ENCODE peak calls at places on chromosomes 6 and 20, in eight cellular contexts. One of them, this sample, is unnamed.

GRCh38 chr6:2977799-2978558 is 6.6 kb upstream of the SERPINB6 start:
- DNase-seq in LoVo: no peak
- DNase-seq in effector memory CD8-positive, alpha-beta T cell: no peak
- DNase-seq in stimulated activated CD4-positive, alpha-beta T cell treated with anti-CD3 and anti-CD28 coated beads, Interleukin-1b, Interleukin-23, amount 100 ng/mL, for 24 hours: no peak
- DNase-seq in C1 segment of cervical spinal cord: no peak
- DNase-seq in body of pancreas: no peak
- DNase-seq in progenitor cell of endocrine pancreas: no peak
- DNase-seq in mesendoderm: no peak
- DNase-seq in this sample: no peak

GRCh38 chr6:147033267-147033666 is 170.9 kb upstream of the STXBP5 start:
- DNase-seq in LoVo: no peak
- DNase-seq in effector memory CD8-positive, alpha-beta T cell: no peak
- DNase-seq in stimulated activated CD4-positive, alpha-beta T cell treated with anti-CD3 and anti-CD28 coated beads, Interleukin-1b, Interleukin-23, amount 100 ng/mL, for 24 hours: no peak
- DNase-seq in C1 segment of cervical spinal cord: no peak
- DNase-seq in body of pancreas: no peak
- DNase-seq in progenitor cell of endocrine pancreas: no peak
- DNase-seq in mesendoderm: peak
- DNase-seq in this sample: peak

GRCh38 chr6:79413562-79414002 is 123.6 kb downstream of the LCA5 start:
- DNase-seq in LoVo: peak
- DNase-seq in effector memory CD8-positive, alpha-beta T cell: no peak
- DNase-seq in stimulated activated CD4-positive, alpha-beta T cell treated with anti-CD3 and anti-CD28 coated beads, Interleukin-1b, Interleukin-23, amount 100 ng/mL, for 24 hours: no peak
- DNase-seq in C1 segment of cervical spinal cord: no peak
- DNase-seq in body of pancreas: no peak
- DNase-seq in progenitor cell of endocrine pancreas: no peak
- DNase-seq in mesendoderm: peak
- DNase-seq in this sample: no peak

GRCh38 chr20:59402697-59403096 is 102.3 kb downstream of the EDN3 start:
- DNase-seq in LoVo: no peak
- DNase-seq in effector memory CD8-positive, alpha-beta T cell: no peak
- DNase-seq in stimulated activated CD4-positive, alpha-beta T cell treated with anti-CD3 and anti-CD28 coated beads, Interleukin-1b, Interleukin-23, amount 100 ng/mL, for 24 hours: no peak
- DNase-seq in C1 segment of cervical spinal cord: no peak
- DNase-seq in body of pancreas: peak
- DNase-seq in progenitor cell of endocrine pancreas: no peak
- DNase-seq in mesendoderm: peak
- DNase-seq in this sample: no peak

GRCh38 chr6:85394853-85395538 is 54.9 kb upstream of the NT5E start:
- DNase-seq in LoVo: no peak
- DNase-seq in effector memory CD8-positive, alpha-beta T cell: no peak
- DNase-seq in stimulated activated CD4-positive, alpha-beta T cell treated with anti-CD3 and anti-CD28 coated beads, Interleukin-1b, Interleukin-23, amount 100 ng/mL, for 24 hours: no peak
- DNase-seq in C1 segment of cervical spinal cord: no peak
- DNase-seq in body of pancreas: no peak
- DNase-seq in progenitor cell of endocrine pancreas: no peak
- DNase-seq in mesendoderm: no peak
- DNase-seq in this sample: no peak

GRCh38 chr20:45783656-45784294 is 7.9 kb downstream of the WFDC3 start:
- DNase-seq in LoVo: no peak
- DNase-seq in effector memory CD8-positive, alpha-beta T cell: no peak
- DNase-seq in stimulated activated CD4-positive, alpha-beta T cell treated with anti-CD3 and anti-CD28 coated beads, Interleukin-1b, Interleukin-23, amount 100 ng/mL, for 24 hours: no peak
- DNase-seq in C1 segment of cervical spinal cord: no peak
- DNase-seq in body of pancreas: peak
- DNase-seq in progenitor cell of endocrine pancreas: no peak
- DNase-seq in mesendoderm: no peak
- DNase-seq in this sample: peak

GRCh38 chr6:170368544-170368943 is 62.0 kb downstream of the FAM120B start:
- DNase-seq in LoVo: no peak
- DNase-seq in effector memory CD8-positive, alpha-beta T cell: no peak
- DNase-seq in stimulated activated CD4-positive, alpha-beta T cell treated with anti-CD3 and anti-CD28 coated beads, Interleukin-1b, Interleukin-23, amount 100 ng/mL, for 24 hours: no peak
- DNase-seq in C1 segment of cervical spinal cord: no peak
- DNase-seq in body of pancreas: no peak
- DNase-seq in progenitor cell of endocrine pancreas: no peak
- DNase-seq in mesendoderm: no peak
- DNase-seq in this sample: no peak

GRCh38 chr6:123418101-123418500 is 218.6 kb downstream of the TRDN start:
- DNase-seq in LoVo: no peak
- DNase-seq in effector memory CD8-positive, alpha-beta T cell: no peak
- DNase-seq in stimulated activated CD4-positive, alpha-beta T cell treated with anti-CD3 and anti-CD28 coated beads, Interleukin-1b, Interleukin-23, amount 100 ng/mL, for 24 hours: no peak
- DNase-seq in C1 segment of cervical spinal cord: no peak
- DNase-seq in body of pancreas: no peak
- DNase-seq in progenitor cell of endocrine pancreas: no peak
- DNase-seq in mesendoderm: no peak
- DNase-seq in this sample: no peak

GRCh38 chr6:161188547-161189465 is 85.1 kb downstream of the AGPAT4 start:
- DNase-seq in LoVo: no peak
- DNase-seq in effector memory CD8-positive, alpha-beta T cell: no peak
- DNase-seq in stimulated activated CD4-positive, alpha-beta T cell treated with anti-CD3 and anti-CD28 coated beads, Interleukin-1b, Interleukin-23, amount 100 ng/mL, for 24 hours: no peak
- DNase-seq in C1 segment of cervical spinal cord: no peak
- DNase-seq in body of pancreas: no peak
- DNase-seq in progenitor cell of endocrine pancreas: no peak
- DNase-seq in mesendoderm: no peak
- DNase-seq in this sample: no peak

GRCh38 chr6:91299544-91300491 is 712.9 kb upstream of the MAP3K7 start:
- DNase-seq in LoVo: no peak
- DNase-seq in effector memory CD8-positive, alpha-beta T cell: no peak
- DNase-seq in stimulated activated CD4-positive, alpha-beta T cell treated with anti-CD3 and anti-CD28 coated beads, Interleukin-1b, Interleukin-23, amount 100 ng/mL, for 24 hours: no peak
- DNase-seq in C1 segment of cervical spinal cord: no peak
- DNase-seq in body of pancreas: no peak
- DNase-seq in progenitor cell of endocrine pancreas: no peak
- DNase-seq in mesendoderm: peak
- DNase-seq in this sample: peak

GRCh38 chr6:34912715-34913464 is 23.8 kb downstream of the ANKS1A start:
- DNase-seq in LoVo: no peak
- DNase-seq in effector memory CD8-positive, alpha-beta T cell: no peak
- DNase-seq in stimulated activated CD4-positive, alpha-beta T cell treated with anti-CD3 and anti-CD28 coated beads, Interleukin-1b, Interleukin-23, amount 100 ng/mL, for 24 hours: peak
- DNase-seq in C1 segment of cervical spinal cord: no peak
- DNase-seq in body of pancreas: no peak
- DNase-seq in progenitor cell of endocrine pancreas: no peak
- DNase-seq in mesendoderm: no peak
- DNase-seq in this sample: no peak

GRCh38 chr6:148934534-148934933 is 187.7 kb downstream of the UST start:
- DNase-seq in LoVo: no peak
- DNase-seq in effector memory CD8-positive, alpha-beta T cell: no peak
- DNase-seq in stimulated activated CD4-positive, alpha-beta T cell treated with anti-CD3 and anti-CD28 coated beads, Interleukin-1b, Interleukin-23, amount 100 ng/mL, for 24 hours: no peak
- DNase-seq in C1 segment of cervical spinal cord: no peak
- DNase-seq in body of pancreas: peak
- DNase-seq in progenitor cell of endocrine pancreas: no peak
- DNase-seq in mesendoderm: no peak
- DNase-seq in this sample: no peak

GRCh38 chr6:41672816-41673703 is 34.8 kb downstream of the MDFI start:
- DNase-seq in LoVo: no peak
- DNase-seq in effector memory CD8-positive, alpha-beta T cell: no peak
- DNase-seq in stimulated activated CD4-positive, alpha-beta T cell treated with anti-CD3 and anti-CD28 coated beads, Interleukin-1b, Interleukin-23, amount 100 ng/mL, for 24 hours: no peak
- DNase-seq in C1 segment of cervical spinal cord: no peak
- DNase-seq in body of pancreas: no peak
- DNase-seq in progenitor cell of endocrine pancreas: no peak
- DNase-seq in mesendoderm: no peak
- DNase-seq in this sample: no peak

GRCh38 chr6:33235221-33235634 is 26.9 kb downstream of the RING1 start:
- DNase-seq in LoVo: no peak
- DNase-seq in effector memory CD8-positive, alpha-beta T cell: no peak
- DNase-seq in stimulated activated CD4-positive, alpha-beta T cell treated with anti-CD3 and anti-CD28 coated beads, Interleukin-1b, Interleukin-23, amount 100 ng/mL, for 24 hours: no peak
- DNase-seq in C1 segment of cervical spinal cord: no peak
- DNase-seq in body of pancreas: no peak
- DNase-seq in progenitor cell of endocrine pancreas: no peak
- DNase-seq in mesendoderm: peak
- DNase-seq in this sample: peak

GRCh38 chr6:7910298-7910653 is 312 bp downstream of the TXNDC5 start:
- DNase-seq in LoVo: no peak
- DNase-seq in effector memory CD8-positive, alpha-beta T cell: no peak
- DNase-seq in stimulated activated CD4-positive, alpha-beta T cell treated with anti-CD3 and anti-CD28 coated beads, Interleukin-1b, Interleukin-23, amount 100 ng/mL, for 24 hours: no peak
- DNase-seq in C1 segment of cervical spinal cord: no peak
- DNase-seq in body of pancreas: no peak
- DNase-seq in progenitor cell of endocrine pancreas: no peak
- DNase-seq in mesendoderm: no peak
- DNase-seq in this sample: no peak

GRCh38 chr6:137363805-137364138 is 130.4 kb downstream of the OLIG3 start:
- DNase-seq in LoVo: no peak
- DNase-seq in effector memory CD8-positive, alpha-beta T cell: no peak
- DNase-seq in stimulated activated CD4-positive, alpha-beta T cell treated with anti-CD3 and anti-CD28 coated beads, Interleukin-1b, Interleukin-23, amount 100 ng/mL, for 24 hours: no peak
- DNase-seq in C1 segment of cervical spinal cord: no peak
- DNase-seq in body of pancreas: no peak
- DNase-seq in progenitor cell of endocrine pancreas: no peak
- DNase-seq in mesendoderm: peak
- DNase-seq in this sample: no peak

GRCh38 chr6:106385530-106385929 is 25.0 kb downstream of the CRYBG1 start:
- DNase-seq in LoVo: no peak
- DNase-seq in effector memory CD8-positive, alpha-beta T cell: no peak
- DNase-seq in stimulated activated CD4-positive, alpha-beta T cell treated with anti-CD3 and anti-CD28 coated beads, Interleukin-1b, Interleukin-23, amount 100 ng/mL, for 24 hours: no peak
- DNase-seq in C1 segment of cervical spinal cord: no peak
- DNase-seq in body of pancreas: no peak
- DNase-seq in progenitor cell of endocrine pancreas: no peak
- DNase-seq in mesendoderm: no peak
- DNase-seq in this sample: no peak

GRCh38 chr6:30743099-30744053 is 889 bp upstream of the FLOT1 start:
- DNase-seq in LoVo: no peak
- DNase-seq in effector memory CD8-positive, alpha-beta T cell: no peak
- DNase-seq in stimulated activated CD4-positive, alpha-beta T cell treated with anti-CD3 and anti-CD28 coated beads, Interleukin-1b, Interleukin-23, amount 100 ng/mL, for 24 hours: no peak
- DNase-seq in C1 segment of cervical spinal cord: no peak
- DNase-seq in body of pancreas: peak
- DNase-seq in progenitor cell of endocrine pancreas: peak
- DNase-seq in mesendoderm: no peak
- DNase-seq in this sample: no peak

GRCh38 chr20:4513720-4514119 is 208.0 kb upstream of the PRND start:
- DNase-seq in LoVo: peak
- DNase-seq in effector memory CD8-positive, alpha-beta T cell: no peak
- DNase-seq in stimulated activated CD4-positive, alpha-beta T cell treated with anti-CD3 and anti-CD28 coated beads, Interleukin-1b, Interleukin-23, amount 100 ng/mL, for 24 hours: no peak
- DNase-seq in C1 segment of cervical spinal cord: no peak
- DNase-seq in body of pancreas: no peak
- DNase-seq in progenitor cell of endocrine pancreas: no peak
- DNase-seq in mesendoderm: no peak
- DNase-seq in this sample: no peak

GRCh38 chr6:79536969-79537747 is at the start of gene LCA5:
- DNase-seq in LoVo: peak
- DNase-seq in effector memory CD8-positive, alpha-beta T cell: peak
- DNase-seq in stimulated activated CD4-positive, alpha-beta T cell treated with anti-CD3 and anti-CD28 coated beads, Interleukin-1b, Interleukin-23, amount 100 ng/mL, for 24 hours: peak
- DNase-seq in C1 segment of cervical spinal cord: peak
- DNase-seq in body of pancreas: peak
- DNase-seq in progenitor cell of endocrine pancreas: peak
- DNase-seq in mesendoderm: peak
- DNase-seq in this sample: peak

GRCh38 chr6:18025591-18025990 is 38.2 kb upstream of the KIF13A start:
- DNase-seq in LoVo: no peak
- DNase-seq in effector memory CD8-positive, alpha-beta T cell: no peak
- DNase-seq in stimulated activated CD4-positive, alpha-beta T cell treated with anti-CD3 and anti-CD28 coated beads, Interleukin-1b, Interleukin-23, amount 100 ng/mL, for 24 hours: no peak
- DNase-seq in C1 segment of cervical spinal cord: no peak
- DNase-seq in body of pancreas: no peak
- DNase-seq in progenitor cell of endocrine pancreas: no peak
- DNase-seq in mesendoderm: no peak
- DNase-seq in this sample: no peak

GRCh38 chr6:88722691-88723090 is 240.7 kb downstream of the RNGTT start:
- DNase-seq in LoVo: no peak
- DNase-seq in effector memory CD8-positive, alpha-beta T cell: no peak
- DNase-seq in stimulated activated CD4-positive, alpha-beta T cell treated with anti-CD3 and anti-CD28 coated beads, Interleukin-1b, Interleukin-23, amount 100 ng/mL, for 24 hours: no peak
- DNase-seq in C1 segment of cervical spinal cord: no peak
- DNase-seq in body of pancreas: no peak
- DNase-seq in progenitor cell of endocrine pancreas: no peak
- DNase-seq in mesendoderm: no peak
- DNase-seq in this sample: no peak

GRCh38 chr20:57761413-57761734 is 51.6 kb upstream of the PMEPA1 start:
- DNase-seq in LoVo: no peak
- DNase-seq in effector memory CD8-positive, alpha-beta T cell: no peak
- DNase-seq in stimulated activated CD4-positive, alpha-beta T cell treated with anti-CD3 and anti-CD28 coated beads, Interleukin-1b, Interleukin-23, amount 100 ng/mL, for 24 hours: no peak
- DNase-seq in C1 segment of cervical spinal cord: no peak
- DNase-seq in body of pancreas: no peak
- DNase-seq in progenitor cell of endocrine pancreas: no peak
- DNase-seq in mesendoderm: no peak
- DNase-seq in this sample: no peak

GRCh38 chr6:17656092-17656491 is 50.6 kb downstream of the NUP153 start:
- DNase-seq in LoVo: no peak
- DNase-seq in effector memory CD8-positive, alpha-beta T cell: no peak
- DNase-seq in stimulated activated CD4-positive, alpha-beta T cell treated with anti-CD3 and anti-CD28 coated beads, Interleukin-1b, Interleukin-23, amount 100 ng/mL, for 24 hours: no peak
- DNase-seq in C1 segment of cervical spinal cord: no peak
- DNase-seq in body of pancreas: no peak
- DNase-seq in progenitor cell of endocrine pancreas: no peak
- DNase-seq in mesendoderm: no peak
- DNase-seq in this sample: no peak

GRCh38 chr20:21047981-21048380 is 58.2 kb downstream of the LINC00237 start:
- DNase-seq in LoVo: no peak
- DNase-seq in effector memory CD8-positive, alpha-beta T cell: no peak
- DNase-seq in stimulated activated CD4-positive, alpha-beta T cell treated with anti-CD3 and anti-CD28 coated beads, Interleukin-1b, Interleukin-23, amount 100 ng/mL, for 24 hours: no peak
- DNase-seq in C1 segment of cervical spinal cord: no peak
- DNase-seq in body of pancreas: no peak
- DNase-seq in progenitor cell of endocrine pancreas: no peak
- DNase-seq in mesendoderm: no peak
- DNase-seq in this sample: no peak

GRCh38 chr6:87259791-87260190 is 62.6 kb upstream of the SMIM8 start:
- DNase-seq in LoVo: no peak
- DNase-seq in effector memory CD8-positive, alpha-beta T cell: no peak
- DNase-seq in stimulated activated CD4-positive, alpha-beta T cell treated with anti-CD3 and anti-CD28 coated beads, Interleukin-1b, Interleukin-23, amount 100 ng/mL, for 24 hours: no peak
- DNase-seq in C1 segment of cervical spinal cord: no peak
- DNase-seq in body of pancreas: no peak
- DNase-seq in progenitor cell of endocrine pancreas: no peak
- DNase-seq in mesendoderm: no peak
- DNase-seq in this sample: no peak

GRCh38 chr20:57162253-57162652 is 104.2 kb downstream of the BMP7 start:
- DNase-seq in LoVo: no peak
- DNase-seq in effector memory CD8-positive, alpha-beta T cell: no peak
- DNase-seq in stimulated activated CD4-positive, alpha-beta T cell treated with anti-CD3 and anti-CD28 coated beads, Interleukin-1b, Interleukin-23, amount 100 ng/mL, for 24 hours: no peak
- DNase-seq in C1 segment of cervical spinal cord: no peak
- DNase-seq in body of pancreas: no peak
- DNase-seq in progenitor cell of endocrine pancreas: no peak
- DNase-seq in mesendoderm: no peak
- DNase-seq in this sample: no peak

GRCh38 chr6:13653296-13653695 is 38.2 kb downstream of the NOL7 start:
- DNase-seq in LoVo: no peak
- DNase-seq in effector memory CD8-positive, alpha-beta T cell: no peak
- DNase-seq in stimulated activated CD4-positive, alpha-beta T cell treated with anti-CD3 and anti-CD28 coated beads, Interleukin-1b, Interleukin-23, amount 100 ng/mL, for 24 hours: no peak
- DNase-seq in C1 segment of cervical spinal cord: no peak
- DNase-seq in body of pancreas: no peak
- DNase-seq in progenitor cell of endocrine pancreas: no peak
- DNase-seq in mesendoderm: no peak
- DNase-seq in this sample: no peak

GRCh38 chr6:84350397-84350796 is 123.0 kb upstream of the CEP162 start:
- DNase-seq in LoVo: no peak
- DNase-seq in effector memory CD8-positive, alpha-beta T cell: no peak
- DNase-seq in stimulated activated CD4-positive, alpha-beta T cell treated with anti-CD3 and anti-CD28 coated beads, Interleukin-1b, Interleukin-23, amount 100 ng/mL, for 24 hours: no peak
- DNase-seq in C1 segment of cervical spinal cord: no peak
- DNase-seq in body of pancreas: no peak
- DNase-seq in progenitor cell of endocrine pancreas: no peak
- DNase-seq in mesendoderm: no peak
- DNase-seq in this sample: no peak

GRCh38 chr20:51196991-51197651 is 174.2 kb upstream of the KCNG1 start:
- DNase-seq in LoVo: no peak
- DNase-seq in effector memory CD8-positive, alpha-beta T cell: no peak
- DNase-seq in stimulated activated CD4-positive, alpha-beta T cell treated with anti-CD3 and anti-CD28 coated beads, Interleukin-1b, Interleukin-23, amount 100 ng/mL, for 24 hours: no peak
- DNase-seq in C1 segment of cervical spinal cord: no peak
- DNase-seq in body of pancreas: no peak
- DNase-seq in progenitor cell of endocrine pancreas: no peak
- DNase-seq in mesendoderm: no peak
- DNase-seq in this sample: no peak

This sample was measured in ELF-1.